ENCODE peak calls at places on chromosomes 16 and 17, in six cellular contexts. K is stimulated activated CD4-positive, alpha-beta T cell treated with anti-CD3 and anti-CD28 coated beads, Interleukin-2, amount 100 ng/mL, for 48 hours; N is central memory CD4-positive, alpha-beta T cell; B is lower lobe of right lung; E is cerebellar nuclear complex; C is GM12865. M is an unnamed sample.

GRCh38 chr16:3950343-3951193 is 70.1 kb upstream of the CREBBP start:
- DNase-seq in N (no peak), B (peak; percentile 86), E (no peak), C (no peak), K (no peak), M (no peak)

GRCh38 chr17:40727447-40728231 is 24.1 kb upstream of the KRT24 start:
- DNase-seq in K (no peak), E (no peak), C (peak; percentile 47), B (no peak), N (no peak), M (no peak)

GRCh38 chr16:89601906-89602272 is 11.6 kb upstream of the DPEP1 start:
- DNase-seq in E (no peak), C (no peak), K (no peak), B (no peak), N (no peak), M (no peak)

GRCh38 chr16:50928065-50928464 is 186.2 kb downstream of the CYLD start:
- DNase-seq in E (no peak), K (no peak), B (peak; percentile 73), N (no peak), C (no peak), M (no peak)

GRCh38 chr16:77531741-77532140 is 96.9 kb upstream of the ADAMTS18 start:
- DNase-seq in N (no peak), B (no peak), E (no peak), K (no peak), C (no peak), M (no peak)

GRCh38 chr17:700504-701094 is 14.0 kb downstream of the VPS53 start:
- DNase-seq in N (peak; percentile 43), K (no peak), E (peak; percentile 28), C (peak; percentile 48), B (no peak), M (peak; percentile 54)

GRCh38 chr17:50192116-50192872 is 9.1 kb downstream of the COL1A1 start:
- DNase-seq in K (no peak), N (no peak), B (no peak), C (no peak), E (no peak), M (no peak)

GRCh38 chr17:48520631-48521045 is 10.2 kb downstream of the HOXB1 start:
- DNase-seq in K (no peak), C (no peak), E (no peak), N (no peak), B (no peak), M (no peak)

GRCh38 chr16:82983390-82983789 is 356.6 kb downstream of the CDH13 start:
- DNase-seq in C (no peak), E (no peak), K (no peak), B (no peak), N (no peak), M (no peak)

M was measured in CD4-positive, CD25-positive, alpha-beta regulatory T cell.